ENCODE peak calls at places on chromosome 1, in four cellular contexts. H, M, W and Z are unnamed samples.

GRCh38 chr1:73491641-73492040 is 706.3 kb downstream of the LRRIQ3 start:
- DNase-seq in W (no peak), H (no peak), M (no peak), Z (no peak)

GRCh38 chr1:33443067-33443704 is 12.3 kb upstream of the PHC2 start:
- DNase-seq in H (no peak), M (peak), W (peak), Z (no peak)

GRCh38 chr1:204453141-204453772 is 41.3 kb downstream of the PIK3C2B start:
- DNase-seq in H (no peak), W (no peak), M (no peak), Z (no peak)

GRCh38 chr1:93042134-93042821 is 36.8 kb upstream of the MTF2 start:
- DNase-seq in M (no peak), H (no peak), W (no peak), Z (no peak)

GRCh38 chr1:180560200-180560867 is 1.6 kb downstream of the OVAAL start:
- DNase-seq in W (no peak), H (no peak), M (no peak), Z (no peak)

GRCh38 chr1:221294244-221294643 is 415.0 kb downstream of the HLX start:
- DNase-seq in M (peak), H (no peak), W (peak), Z (peak)

GRCh38 chr1:151166506-151166956 is 587 bp downstream of the SCNM1 start:
- DNase-seq in M (peak), W (peak), H (no peak), Z (no peak)

GRCh38 chr1:169138866-169139670 is 32.6 kb downstream of the ATP1B1 start:
- DNase-seq in M (no peak), W (no peak), H (no peak), Z (no peak)

GRCh38 chr1:1146026-1146425 is 27.7 kb upstream of the TTLL10 start:
- DNase-seq in H (no peak), W (no peak), M (no peak), Z (no peak)

GRCh38 chr1:218027152-218027551 is 257.9 kb upstream of the RRP15 start:
- DNase-seq in W (no peak), H (no peak), M (no peak), Z (no peak)

GRCh38 chr1:168637350-168637991 is 61.1 kb downstream of the XCL1 start:
- DNase-seq in H (no peak), M (peak), W (peak), Z (no peak)

GRCh38 chr1:199272107-199272506 is 633.3 kb downstream of the PTPRC start:
- DNase-seq in H (no peak), W (peak), M (peak), Z (no peak)

GRCh38 chr1:54980528-54981241 is at the start of gene TMEM61:
- DNase-seq in W (no peak), H (no peak), M (peak), Z (no peak)

GRCh38 chr1:217135569-217135915 is 412.3 kb upstream of the ESRRG start:
- DNase-seq in M (peak), W (peak), H (no peak), Z (no peak)

GRCh38 chr1:49864597-49864996 is 159.2 kb downstream of the AGBL4 start:
- DNase-seq in H (no peak), W (no peak), M (no peak), Z (no peak)

GRCh38 chr1:81873946-81874345 is 73.2 kb downstream of the ADGRL2 start:
- DNase-seq in W (no peak), H (no peak), M (no peak), Z (no peak)

GRCh38 chr1:29864431-29865022 is 628.2 kb downstream of the PTPRU start:
- DNase-seq in H (no peak), M (no peak), W (no peak), Z (no peak)

GRCh38 chr1:196660912-196661311 is 9.1 kb downstream of the CFH start:
- DNase-seq in W (peak), M (peak), H (no peak), Z (no peak)

GRCh38 chr1:65235867-65236805 is 73.2 kb upstream of the DNAJC6 start:
- DNase-seq in W (peak), H (no peak), M (peak), Z (no peak)

GRCh38 chr1:8739377-8739776 is 78.1 kb downstream of the RERE start:
- DNase-seq in H (no peak), M (no peak), W (no peak), Z (no peak)

GRCh38 chr1:104787866-104788510 is 1038.3 kb downstream of the AMY1C start:
- DNase-seq in H (no peak), M (no peak), W (no peak), Z (no peak)

GRCh38 chr1:248863011-248863881 is 4.4 kb upstream of the ZNF692 start:
- DNase-seq in M (peak), H (peak), W (peak), Z (no peak)

GRCh38 chr1:229989591-229990248 is 77.3 kb upstream of the GALNT2 start:
- DNase-seq in W (no peak), H (no peak), M (no peak), Z (no peak)

GRCh38 chr1:98523256-98523655 is 138.3 kb upstream of the SNX7 start:
- DNase-seq in H (no peak), W (no peak), M (no peak), Z (no peak)

GRCh38 chr1:43912607-43913006 is 21.0 kb upstream of the ARTN start:
- DNase-seq in W (peak), H (no peak), M (peak), Z (no peak)

GRCh38 chr1:18795002-18795689 is 64.3 kb downstream of the TAS1R2 start:
- DNase-seq in M (no peak), H (no peak), W (no peak), Z (no peak)

GRCh38 chr1:75861831-75862230 is 65.1 kb downstream of the MSH4 start:
- DNase-seq in H (no peak), W (no peak), M (no peak), Z (no peak)

GRCh38 chr1:2306151-2306978 is 78.2 kb downstream of the SKI start:
- DNase-seq in H (no peak), W (no peak), M (no peak), Z (no peak)

GRCh38 chr1:210448293-210448892 is 119.7 kb downstream of the HHAT start:
- DNase-seq in W (peak), M (peak), H (no peak), Z (no peak)

GRCh38 chr1:161185732-161186311 is 8.5 kb upstream of the B4GALT3 start:
- DNase-seq in H (peak), W (no peak), M (no peak), Z (no peak)

GRCh38 chr1:48966583-48966982 is 189.9 kb upstream of the BEND5 start:
- DNase-seq in M (peak), H (no peak), W (no peak), Z (no peak)

GRCh38 chr1:186442651-186443114 is 18.2 kb downstream of the PDC start:
- DNase-seq in H (no peak), M (peak), W (peak), Z (no peak)

DNA sequence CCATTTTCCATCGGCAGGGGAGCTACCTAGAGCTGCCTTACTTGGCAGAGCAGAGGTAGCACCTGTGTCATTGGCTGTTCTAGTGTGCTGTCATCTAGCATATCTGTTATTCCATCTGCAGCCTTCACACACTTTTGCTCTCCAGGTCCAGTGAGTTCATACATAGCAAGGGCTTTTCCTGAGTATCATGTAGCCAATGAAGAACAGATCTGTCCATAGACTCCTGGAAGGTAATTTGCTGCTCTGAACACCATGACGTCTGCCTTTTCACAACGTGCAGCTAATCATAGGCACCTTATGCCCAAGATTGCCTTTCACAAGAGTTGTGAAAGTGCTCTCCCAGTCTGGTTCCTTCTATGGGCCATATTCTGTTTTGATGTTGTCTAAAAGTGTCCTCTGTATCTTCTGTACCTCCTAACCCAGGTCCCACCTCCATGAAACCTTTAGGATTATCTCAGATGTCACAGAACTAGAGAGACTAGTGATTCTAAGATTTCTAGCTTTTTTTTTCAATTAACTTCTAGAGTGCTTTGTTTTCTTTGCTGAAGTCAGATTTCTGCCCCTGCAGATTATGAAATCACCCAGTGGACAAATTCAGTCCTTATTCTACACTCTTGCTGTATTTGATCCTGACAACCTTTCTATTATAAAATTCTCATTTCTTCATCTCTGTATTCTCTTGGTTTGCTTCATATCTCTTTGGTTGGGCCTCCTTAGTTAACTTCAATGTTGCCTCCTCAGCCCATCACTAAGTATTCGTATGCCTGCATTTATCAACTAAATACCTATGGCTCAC is 134.8 kb downstream of the PBX1 start:
- DNase-seq in W (no peak), H (no peak), M (no peak), Z (no peak)
- H3K27ac ChIP-seq in W (no peak), H (no peak), M (no peak), Z (no peak)

GRCh38 chr1:59154406-59154805 is 142.5 kb upstream of the FGGY start:
- DNase-seq in W (no peak), M (peak), H (no peak), Z (no peak)

GRCh38 chr1:59149435-59149834 is 147.5 kb upstream of the FGGY start:
- DNase-seq in H (no peak), M (no peak), W (no peak), Z (no peak)

GRCh38 chr1:59150537-59151386 is 146.1 kb upstream of the FGGY start:
- DNase-seq in M (peak), H (peak), W (peak), Z (peak)

GRCh38 chr1:59151387-59151761 is 145.5 kb upstream of the FGGY start:
- DNase-seq in H (no peak), W (no peak), M (no peak), Z (no peak)

DNA sequence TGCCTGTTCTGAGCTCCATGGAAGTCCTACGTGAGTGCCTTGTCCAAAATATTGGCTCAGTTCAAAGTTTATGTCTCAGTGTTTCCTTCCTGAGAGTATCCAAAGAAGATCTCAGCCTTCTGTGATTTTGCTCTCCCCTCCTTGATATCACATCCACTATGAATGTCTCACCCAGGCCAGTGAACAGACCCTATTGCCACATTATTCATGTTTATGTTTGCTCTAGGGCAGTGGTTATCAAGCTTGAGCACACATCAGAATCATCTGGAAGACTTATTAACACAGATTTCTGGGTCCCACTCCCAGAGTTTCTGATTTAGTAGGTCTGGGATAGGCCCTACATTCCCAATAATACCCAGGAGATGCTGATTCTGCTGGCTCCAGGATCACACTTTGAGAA is 145.0 kb upstream of the FGGY start:
- DNase-seq in W (peak), H (no peak), M (peak), Z (no peak)
- H3K27ac ChIP-seq in W (peak), H (peak), M (peak), Z (peak)

DNA sequence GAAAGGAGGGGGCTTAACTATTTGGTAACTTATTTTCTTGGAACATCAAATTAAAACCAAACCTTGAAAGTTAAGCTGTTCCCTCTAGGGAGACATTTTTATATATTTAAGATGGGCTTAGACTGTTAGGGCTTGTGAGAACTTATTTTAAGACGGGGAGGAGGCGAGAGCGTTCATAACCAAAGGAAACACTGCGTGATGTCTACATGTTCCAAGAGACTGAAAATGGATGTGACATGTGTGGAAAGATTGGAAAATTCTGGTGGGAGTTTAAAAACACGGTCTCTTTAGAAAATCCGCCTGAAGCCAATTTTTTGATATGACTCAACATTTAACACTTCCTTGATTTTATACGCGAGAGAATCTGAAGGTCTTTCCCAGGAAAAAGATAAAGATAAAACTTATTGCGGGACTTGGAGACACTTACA is 677 bp downstream of the PNRC2 start:
- DNase-seq in W (peak), H (no peak), M (peak), Z (no peak)
- H3K27ac ChIP-seq in W (peak), H (peak), M (peak), Z (peak)

DNA sequence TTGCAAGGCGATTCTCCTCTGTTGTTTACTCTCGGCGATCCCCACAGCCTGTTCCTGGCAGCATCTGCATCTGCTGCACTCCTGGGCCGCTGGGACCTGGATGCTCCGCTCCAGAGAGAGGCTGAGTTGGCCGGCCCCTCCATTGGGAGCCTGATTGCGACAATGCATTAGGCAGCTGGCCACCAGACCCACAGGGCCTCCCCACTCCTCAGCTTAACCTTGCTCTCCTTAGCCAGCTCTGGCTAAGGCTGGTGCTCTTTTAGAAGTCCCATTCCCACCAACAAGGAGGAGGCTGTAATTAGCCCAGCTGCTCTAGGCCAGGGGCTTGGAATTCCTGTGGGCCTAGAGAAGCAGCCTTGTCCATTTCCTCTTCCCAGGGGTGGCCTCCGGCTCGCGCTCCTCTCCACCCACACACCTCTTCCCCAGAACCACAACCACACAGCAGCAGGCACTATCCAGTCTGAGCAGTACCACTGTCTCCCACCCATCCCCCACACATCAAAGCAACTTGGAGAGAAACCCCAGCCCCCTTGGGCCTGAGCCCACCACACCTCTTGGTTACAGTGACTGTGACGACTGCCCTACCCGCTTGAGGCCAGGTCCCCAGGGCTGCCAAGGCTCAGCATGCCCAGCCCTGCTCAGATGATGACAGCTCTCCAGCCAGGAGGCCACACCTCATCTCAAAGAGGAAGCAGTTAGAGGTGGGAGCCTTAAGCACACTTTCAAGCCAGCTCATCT is 193.8 kb upstream of the EDN2 start:
- DNase-seq in M (peak), H (no peak), W (peak), Z (peak)
- H3K27ac ChIP-seq in M (peak), H (no peak), W (peak), Z (peak)

GRCh38 chr1:219374167-219374566 is 200.5 kb downstream of the LYPLAL1 start:
- DNase-seq in H (no peak), W (peak), M (no peak), Z (no peak)

GRCh38 chr1:219367496-219367895 is 193.8 kb downstream of the LYPLAL1 start:
- DNase-seq in M (no peak), H (no peak), W (no peak), Z (no peak)

GRCh38 chr1:219373616-219373935 is 199.9 kb downstream of the LYPLAL1 start:
- DNase-seq in M (no peak), H (no peak), W (no peak), Z (no peak)

GRCh38 chr1:219374636-219375035 is 201.0 kb downstream of the LYPLAL1 start:
- DNase-seq in M (no peak), H (no peak), W (peak), Z (no peak)

DNA sequence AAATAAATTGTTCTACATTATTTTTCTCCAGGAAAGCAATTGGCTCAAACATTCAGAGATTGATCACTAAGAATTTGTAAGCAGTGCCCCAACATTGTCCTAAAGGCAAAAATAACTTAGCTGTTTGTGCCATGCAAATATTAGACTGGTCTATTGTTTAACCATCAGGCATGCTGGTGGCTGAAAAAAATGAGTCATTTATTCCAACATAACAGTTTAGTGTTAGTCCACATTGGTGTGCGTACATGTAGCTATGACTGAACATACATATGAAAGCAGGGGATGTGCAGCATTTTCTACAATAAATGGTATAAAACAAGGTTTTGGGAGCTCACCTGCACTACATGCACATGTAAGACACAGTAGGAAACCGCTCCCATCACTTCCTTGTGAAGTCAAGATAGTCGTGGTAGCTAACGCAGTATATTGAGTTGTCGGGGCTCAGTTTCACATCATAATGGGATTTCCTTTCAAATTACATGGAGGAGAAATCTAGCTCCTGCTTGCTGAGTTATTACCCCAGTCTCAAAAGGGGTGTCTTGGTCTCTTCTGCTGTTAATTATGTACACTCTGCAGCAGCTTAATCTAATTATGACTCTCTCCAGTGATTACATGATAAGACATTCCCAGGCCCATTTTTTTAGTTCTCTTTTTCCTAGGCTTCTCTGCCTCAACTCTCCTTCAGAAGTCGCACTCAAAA is 199.4 kb downstream of the LYPLAL1 start:
- DNase-seq in M (no peak), H (no peak), W (no peak), Z (no peak)
- H3K27ac ChIP-seq in M (no peak), H (no peak), W (no peak), Z (no peak)

GRCh38 chr1:3391711-3392110 is 62.8 kb upstream of the ARHGEF16 start:
- DNase-seq in W (no peak), M (no peak), H (no peak), Z (no peak)

GRCh38 chr1:3396411-3396810 is 58.1 kb upstream of the ARHGEF16 start:
- DNase-seq in H (no peak), W (no peak), M (no peak), Z (no peak)

GRCh38 chr1:3397311-3397710 is 57.2 kb upstream of the ARHGEF16 start:
- DNase-seq in M (no peak), H (no peak), W (no peak), Z (no peak)

GRCh38 chr1:3393024-3393986 is 61.2 kb upstream of the ARHGEF16 start:
- DNase-seq in W (peak), M (peak), H (peak), Z (no peak)

GRCh38 chr1:3393987-3394920 is 60.2 kb upstream of the ARHGEF16 start:
- DNase-seq in M (no peak), H (no peak), W (no peak), Z (no peak)
- H3K27ac ChIP-seq in M (no peak), H (peak), W (no peak), Z (no peak)

GRCh38 chr1:155833665-155834295 is 23.2 kb downstream of the GON4L start:
- DNase-seq in W (no peak), H (no peak), M (no peak), Z (no peak)

GRCh38 chr1:155840391-155840790 is 16.6 kb downstream of the GON4L start:
- DNase-seq in M (no peak), W (no peak), H (no peak), Z (no peak)

GRCh38 chr1:155834296-155834926 is 22.6 kb downstream of the GON4L start:
- DNase-seq in H (no peak), W (peak), M (peak), Z (no peak)

GRCh38 chr1:155831279-155831976 is 25.6 kb downstream of the GON4L start:
- DNase-seq in H (no peak), W (no peak), M (no peak), Z (no peak)

GRCh38 chr1:155835548-155835947 is 21.5 kb downstream of the GON4L start:
- DNase-seq in H (no peak), M (no peak), W (no peak), Z (no peak)
- H3K27ac ChIP-seq in H (no peak), M (no peak), W (no peak), Z (no peak)